ENCODE peak calls at places on chromosomes 5 and 9, in eight cellular contexts. X is brain microvascular endothelial cell, Q is cardiac muscle cell, T is BJ, Y is ovary, M is SK-N-SH, E is OCI-LY7, V is psoas muscle. J is an unnamed sample. For H3K36me3, the result is how much of the 10 kb centered on the place peaks cover.

GRCh38 chr9:71897573-71897972 is 13.4 kb downstream of the ABHD17B start:
- DNase-seq in X (no peak), Y (no peak), Q (no peak), V (no peak), T (no peak), M (no peak), E (peak), J (peak)

GRCh38 chr5:82163459-82164108 is 114.6 kb downstream of the RPS23 start:
- DNase-seq in Q (no peak), V (no peak), Y (no peak), X (no peak), M (no peak), E (no peak), T (no peak), J (peak)

GRCh38 chr9:121929893-121930875 is 162.9 kb downstream of the TTLL11 start:
- DNase-seq in T (no peak), E (no peak), Y (no peak), Q (peak), V (no peak), X (no peak), M (peak), J (no peak)

GRCh38 chr9:13557724-13558123 is 278.2 kb upstream of the MPDZ start:
- DNase-seq in E (no peak), X (no peak), M (no peak), T (no peak), Y (no peak), Q (no peak), V (no peak), J (no peak)

GRCh38 chr5:27434335-27434734 is 395.9 kb upstream of the CDH9 start:
- DNase-seq in M (no peak), Y (no peak), T (no peak), V (no peak), Q (no peak), X (no peak), E (no peak), J (peak)

GRCh38 chr5:107605596-107606125 is 65.1 kb downstream of the EFNA5 start:
- DNase-seq in E (no peak), V (no peak), Q (no peak), M (no peak), T (no peak), Y (no peak), X (no peak), J (no peak)

GRCh38 chr5:153968761-153969562 is 69.7 kb downstream of the FAM114A2 start:
- DNase-seq in T (no peak), M (no peak), E (no peak), V (no peak), Q (no peak), Y (no peak), X (no peak), J (no peak)

GRCh38 chr9:114784721-114785253 is 21.1 kb downstream of the TNFSF15 start:
- DNase-seq in T (no peak), Q (no peak), Y (no peak), X (no peak), M (no peak), E (no peak), V (no peak), J (no peak)

GRCh38 chr5:51148437-51148836 is 234.8 kb upstream of the ISL1 start:
- DNase-seq in V (no peak), Y (no peak), T (no peak), Q (no peak), M (no peak), E (no peak), X (no peak), J (no peak)

GRCh38 chr5:18113724-18114123 is 479.5 kb downstream of the TAF11L14 start:
- DNase-seq in Q (no peak), X (peak), Y (no peak), E (no peak), T (no peak), M (no peak), V (no peak), J (peak)

GRCh38 chr5:157543825-157544622 is 31.6 kb downstream of the ADAM19 start:
- DNase-seq in Y (peak), X (peak), E (no peak), V (no peak), M (no peak), Q (no peak), T (no peak), J (no peak)

GRCh38 chr5:38528162-38528703 is 28.2 kb downstream of the LIFR start:
- DNase-seq in M (no peak), X (no peak), Y (no peak), E (no peak), Q (no peak), V (no peak), T (no peak), J (no peak)

GRCh38 chr9:127667906-127668305 is 38.9 kb upstream of the CFAP157 start:
- DNase-seq in M (no peak), Y (no peak), E (no peak), X (no peak), T (no peak), V (no peak), Q (no peak), J (no peak)

GRCh38 chr5:18551716-18552115 is 917.5 kb downstream of the TAF11L14 start:
- DNase-seq in Q (no peak), Y (no peak), T (no peak), E (no peak), M (no peak), V (no peak), X (no peak), J (no peak)

GRCh38 chr9:72362680-72363139 is 2.3 kb downstream of the ZFAND5 start:
- DNase-seq in V (peak), E (peak), T (no peak), Q (peak), Y (peak), M (peak), X (peak), J (peak)

GRCh38 chr5:132896685-132897084 is 23.2 kb downstream of the LEAP2 start:
- DNase-seq in Q (no peak), E (no peak), Y (no peak), T (no peak), M (no peak), V (no peak), X (no peak), J (no peak)

GRCh38 chr9:129483467-129484324 is 137.2 kb downstream of the C9orf50 start:
- DNase-seq in X (peak), M (no peak), Q (peak), E (no peak), V (peak), Y (peak), T (peak), J (peak)

GRCh38 chr9:91138760-91139159 is 223.0 kb downstream of the AUH start:
- DNase-seq in E (no peak), M (no peak), V (no peak), T (peak), Y (no peak), Q (no peak), X (no peak), J (peak)

GRCh38 chr5:40080191-40080590 is 599.5 kb upstream of the PTGER4 start:
- DNase-seq in V (no peak), T (no peak), M (no peak), X (no peak), E (no peak), Y (no peak), Q (no peak), J (no peak)

GRCh38 chr5:39113354-39113953 is 39.3 kb upstream of the RICTOR start:
- DNase-seq in Y (no peak), V (no peak), E (no peak), T (no peak), Q (no peak), X (no peak), M (no peak), J (peak)

GRCh38 chr9:87382902-87383301 is 114.8 kb upstream of the DAPK1 start:
- DNase-seq in Y (no peak), X (peak), V (no peak), Q (no peak), E (no peak), T (no peak), M (no peak), J (peak)

GRCh38 chr9:14992025-14992424 is 81.8 kb upstream of the FREM1 start:
- DNase-seq in M (no peak), T (no peak), Q (no peak), X (no peak), V (no peak), E (no peak), Y (no peak), J (no peak)

GRCh38 chr9:37415011-37415719 is 7.3 kb upstream of the GRHPR start:
- DNase-seq in X (peak), Y (peak), M (peak), V (peak), E (peak), T (no peak), Q (peak), J (peak)

GRCh38 chr9:75071530-75072122 is 16.3 kb downstream of the NMRK1 start:
- DNase-seq in M (no peak), Q (no peak), E (peak), X (no peak), T (no peak), V (no peak), Y (no peak), J (peak)

GRCh38 chr9:97237311-97237786 is 70.1 kb upstream of the CCDC180 start:
- DNase-seq in T (no peak), E (no peak), Q (no peak), Y (peak), M (no peak), V (peak), X (no peak), J (no peak)

GRCh38 chr9:72623156-72623555 is 101.7 kb downstream of the TMC1 start:
- DNase-seq in X (no peak), E (no peak), Q (no peak), M (no peak), V (no peak), Y (no peak), T (no peak), J (peak)

GRCh38 chr9:95078516-95078915 is 239.0 kb downstream of the FANCC start:
- DNase-seq in Q (no peak), T (no peak), Y (peak), E (no peak), X (no peak), M (no peak), V (no peak), J (no peak)
- H3K36me3 ChIP-seq in Q (under half), T (under half), Y (under half), E (under half), X (under half), M (half or more), V (under half), J (half or more)

DNA sequence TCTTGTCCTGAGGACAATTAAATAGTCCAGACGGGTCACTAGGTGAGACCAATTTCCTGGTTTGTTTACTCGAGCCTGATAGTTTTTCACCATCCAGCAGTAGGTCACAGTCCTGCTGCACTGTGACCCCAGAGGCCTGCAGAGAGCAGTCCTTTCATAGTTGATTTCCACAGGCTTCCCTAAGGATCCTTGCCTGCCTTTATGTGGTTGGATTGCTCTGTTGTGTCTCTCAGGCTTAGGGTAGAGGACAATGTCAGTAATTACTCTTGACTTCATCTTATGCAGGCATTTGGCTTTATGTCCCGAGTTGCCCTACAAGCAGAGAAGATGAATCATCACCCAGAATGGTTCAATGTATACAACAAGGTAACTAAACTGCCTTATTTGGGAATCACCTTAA is 9.0 kb upstream of the CATSPER3 start:
- DNase-seq in Y (no peak), E (no peak), X (no peak), V (no peak), Q (no peak), M (no peak), T (no peak), J (peak)
- TF ChIP-seq CTCF in Y (no peak), E (no peak), X (no peak), V (no peak), Q (no peak), M (no peak), T (no peak), J (no peak)

DNA sequence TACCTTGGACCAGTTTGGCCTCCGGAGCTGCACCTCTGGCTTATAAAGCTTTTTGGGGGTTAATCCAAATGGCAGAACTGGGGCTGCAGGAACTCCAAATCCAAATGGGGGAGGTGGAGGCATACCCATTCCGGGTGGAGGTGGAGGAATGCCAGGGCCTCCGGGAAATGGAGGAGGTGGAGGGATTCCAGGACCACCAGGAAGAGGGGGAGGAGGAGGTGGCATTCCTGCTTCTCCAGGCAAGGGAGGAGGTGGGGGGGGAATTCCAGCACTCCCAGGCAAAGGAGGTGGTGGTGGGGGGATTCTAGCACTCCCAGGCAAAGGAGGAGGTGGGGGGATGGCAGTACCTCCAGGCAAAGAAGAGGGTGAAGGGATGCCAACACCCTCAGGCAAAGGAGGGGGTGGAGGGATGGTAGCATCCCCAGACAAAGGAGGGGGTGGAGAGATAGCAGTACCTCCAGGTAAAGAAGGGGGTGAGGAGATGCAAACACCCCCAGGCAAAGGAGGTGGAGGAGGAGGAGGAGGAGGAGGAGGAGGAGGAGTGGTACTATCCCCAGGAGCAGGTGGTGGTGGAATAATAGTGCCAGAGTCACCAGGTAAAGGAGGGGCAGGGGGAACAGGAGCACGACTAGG is 45.2 kb downstream of the DIAPH1 start:
- DNase-seq in X (no peak), T (no peak), Y (no peak), V (no peak), E (no peak), Q (no peak), M (no peak), J (no peak)
- H3K36me3 ChIP-seq in X (half or more), T (under half), Y (under half), V (under half), E (half or more), Q (under half), M (half or more), J (under half)

GRCh38 chr5:83955916-83956315 is 235.3 kb upstream of the HAPLN1 start:
- DNase-seq in Y (no peak), T (no peak), E (no peak), X (peak), M (no peak), V (no peak), Q (no peak), J (peak)
- TF ChIP-seq CTCF in Y (no peak), T (no peak), E (no peak), X (no peak), M (no peak), V (no peak), Q (no peak), J (no peak)